ENCODE peak calls at places on chromosome 5, in seven cellular contexts. P, H, Q, X, W, D and I are unnamed samples.

GRCh38 chr5:14491505-14491904 is 90.1 kb upstream of the OTULINL start:
- DNase-seq in P (no peak), H (no peak), Q (no peak), X (no peak), W (peak; percentile 21), D (no peak), I (no peak)

GRCh38 chr5:180380856-180381255 is 27.7 kb upstream of the GFPT2 start:
- DNase-seq in P (no peak), H (no peak), Q (no peak), X (no peak), W (no peak), D (no peak), I (no peak)

GRCh38 chr5:112738180-112738560 is 485 bp downstream of the APC start:
- DNase-seq in P (no peak), H (no peak), Q (peak; percentile 50), X (no peak), W (peak; percentile 30), D (peak; percentile 59), I (no peak)

GRCh38 chr5:138257583-138257982 is 16.8 kb downstream of the GFRA3 start:
- DNase-seq in P (no peak), H (no peak), Q (no peak), X (no peak), W (no peak), D (no peak), I (no peak)

GRCh38 chr5:56286015-56286992 is 53.2 kb upstream of the ANKRD55 start:
- DNase-seq in P (no peak), H (no peak), Q (no peak), X (no peak), W (peak; percentile 82), D (no peak), I (no peak)

GRCh38 chr5:120545007-120545406 is 80.9 kb downstream of the PRR16 start:
- DNase-seq in P (no peak), H (no peak), Q (no peak), X (no peak), W (no peak), D (no peak), I (no peak)

GRCh38 chr5:116622375-116623075 is 47.9 kb upstream of the SEMA6A start:
- DNase-seq in P (no peak), H (no peak), Q (no peak), X (no peak), W (no peak), D (no peak), I (no peak)

GRCh38 chr5:21236896-21237830 is 1249.2 kb upstream of the CDH18 start:
- DNase-seq in P (no peak), H (no peak), Q (no peak), X (no peak), W (no peak), D (no peak), I (no peak)

GRCh38 chr5:72133212-72133990 is 26.1 kb downstream of the MAP1B start:
- DNase-seq in P (no peak), H (no peak), Q (no peak), X (no peak), W (no peak), D (no peak), I (no peak)

GRCh38 chr5:960551-960950 is 48.1 kb upstream of the NKD2 start:
- DNase-seq in P (no peak), H (no peak), Q (no peak), X (no peak), W (peak; percentile 17), D (no peak), I (no peak)

GRCh38 chr5:958701-959571 is 49.7 kb upstream of the NKD2 start:
- DNase-seq in P (no peak), H (peak; percentile 75), Q (no peak), X (no peak), W (peak; percentile 43), D (peak; percentile 37), I (no peak)

GRCh38 chr5:961711-962240 is 46.8 kb upstream of the NKD2 start:
- DNase-seq in P (no peak), H (no peak), Q (no peak), X (no peak), W (no peak), D (no peak), I (no peak)

GRCh38 chr5:961002-961710 is 47.4 kb upstream of the NKD2 start:
- DNase-seq in P (no peak), H (no peak), Q (no peak), X (no peak), W (peak; percentile 19), D (no peak), I (no peak)

GRCh38 chr5:959581-960531 is 48.7 kb upstream of the NKD2 start:
- DNase-seq in P (no peak), H (no peak), Q (no peak), X (no peak), W (peak; percentile 29), D (no peak), I (no peak)
- TF ChIP-seq TAF1 in P (no peak), H (no peak), Q (no peak), X (no peak), W (no peak), D (no peak), I (no peak)

DNA sequence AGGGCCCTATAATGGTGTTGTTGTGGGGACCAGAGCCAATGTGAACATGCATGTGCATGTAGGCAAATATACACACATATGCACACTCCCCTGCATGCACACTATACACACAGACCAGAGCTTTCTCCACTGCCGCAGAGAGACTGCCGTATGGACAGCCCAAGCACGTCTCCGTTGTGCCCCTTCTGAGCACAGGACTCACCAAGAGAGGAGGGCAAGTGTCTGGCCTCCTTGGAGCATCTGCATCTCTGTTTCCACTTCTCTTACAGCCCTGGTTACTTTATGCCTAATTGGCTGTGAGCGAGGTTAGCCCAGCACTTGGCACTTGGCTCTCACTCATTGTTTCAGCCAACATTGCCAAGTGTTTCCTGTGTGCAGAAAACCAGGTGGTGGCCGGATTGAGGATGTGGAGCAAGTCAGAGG is 30.4 kb downstream of the CSF2 start:
- DNase-seq in P (no peak), H (no peak), Q (no peak), X (peak; percentile 37), W (no peak), D (no peak), I (no peak)
- TF ChIP-seq POLR2AphosphoS5 in P (no peak), H (no peak), Q (no peak), X (no peak), W (peak; percentile 14), D (no peak), I (no peak)

DNA sequence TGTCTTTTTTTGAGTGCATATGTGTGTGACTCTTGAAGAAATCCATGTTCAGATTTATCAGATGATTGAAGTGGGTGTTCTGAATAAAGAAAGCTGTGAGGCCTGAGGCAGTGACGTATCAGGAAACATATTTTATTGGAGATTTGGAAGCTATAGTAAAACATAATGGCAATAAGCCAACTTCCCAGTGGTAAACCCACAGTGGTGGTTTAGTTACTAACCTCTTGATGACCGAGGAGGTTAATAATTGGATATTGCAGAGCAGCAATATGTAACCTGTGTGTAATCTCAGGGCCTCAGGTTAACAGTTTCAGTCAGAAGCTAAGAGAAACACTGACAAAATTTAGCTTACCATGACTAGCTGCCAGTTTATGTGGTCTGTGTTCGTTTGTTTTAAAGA is 6.9 kb downstream of the RGMB start:
- DNase-seq in P (no peak), H (no peak), Q (no peak), X (no peak), W (no peak), D (no peak), I (no peak)
- TF ChIP-seq TAF1 in P (no peak), H (no peak), Q (no peak), X (no peak), W (no peak), D (no peak), I (no peak)

DNA sequence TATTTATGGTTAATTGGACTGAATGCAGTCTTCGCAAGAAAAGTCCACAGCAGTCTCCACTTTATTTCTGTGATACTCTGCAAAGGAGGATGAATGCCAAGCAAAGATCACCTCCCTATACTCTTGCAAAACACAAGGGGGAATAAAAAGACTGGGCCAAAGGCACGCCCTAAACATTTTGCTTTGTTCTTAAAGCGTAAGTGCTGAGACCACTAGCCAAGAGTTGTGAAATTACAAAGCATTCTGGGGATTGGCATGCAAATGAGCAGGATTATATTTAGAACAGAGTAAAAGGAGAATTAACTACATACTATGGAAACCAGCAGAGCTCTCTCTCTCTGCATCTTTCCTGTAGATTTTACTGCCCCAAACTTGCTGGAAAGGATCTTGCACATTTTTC is 54.5 kb downstream of the DPYSL3 start:
- DNase-seq in P (no peak), H (no peak), Q (no peak), X (no peak), W (no peak), D (no peak), I (no peak)
- TF ChIP-seq POLR2AphosphoS5 in P (no peak), H (no peak), Q (no peak), X (no peak), W (no peak), D (no peak), I (no peak)